ENCODE peak calls at places on chromosomes 11 and 22, in six cellular contexts. I is neuronal stem cell, O is IMR-90, S is H1, H is H9, W is trophoblast cell. U is an unnamed sample.

GRCh38 chr11:134950692-134951304 is 538.8 kb upstream of the B3GAT1 start:
- DNase-seq in I (no peak), O (peak), S (no peak), H (no peak), W (no peak), U (peak)

GRCh38 chr11:115500547-115501503 is 3.4 kb downstream of the CADM1 start:
- DNase-seq in I (peak), O (no peak), S (no peak), H (no peak), W (no peak), U (no peak)

GRCh38 chr11:117643606-117644300 is 153.3 kb downstream of the DSCAML1 start:
- DNase-seq in I (no peak), O (no peak), S (no peak), H (peak), W (no peak), U (no peak)

GRCh38 chr11:63663809-63664208 is 7.4 kb downstream of the ATL3 start:
- DNase-seq in I (no peak), O (peak), S (no peak), H (no peak), W (no peak), U (peak)

GRCh38 chr22:39647836-39648500 is 77.4 kb downstream of the CACNA1I start:
- DNase-seq in I (no peak), O (no peak), S (no peak), H (no peak), W (no peak), U (no peak)

GRCh38 chr11:30868495-30869130 is 282.5 kb upstream of the MPPED2 start:
- DNase-seq in I (no peak), O (no peak), S (no peak), H (no peak), W (no peak), U (no peak)

GRCh38 chr22:27752141-27752540 is 49.4 kb downstream of the MN1 start:
- DNase-seq in I (no peak), O (no peak), S (no peak), H (no peak), W (no peak), U (no peak)

GRCh38 chr11:68843703-68844312 is 2.1 kb upstream of the CPT1A start:
- DNase-seq in I (no peak), O (no peak), S (peak), H (peak), W (peak), U (peak)

GRCh38 chr11:59615637-59616395 is at the start of gene OSBP:
- DNase-seq in I (peak), O (peak), S (peak), H (peak), W (peak), U (peak)

GRCh38 chr11:102812188-102812587 is 14.2 kb upstream of the MMP1 start:
- DNase-seq in I (no peak), O (no peak), S (no peak), H (no peak), W (no peak), U (no peak)

GRCh38 chr22:29032014-29032475 is 29.6 kb downstream of the C22orf31 start:
- DNase-seq in I (no peak), O (no peak), S (no peak), H (no peak), W (no peak), U (no peak)

GRCh38 chr11:76577199-76577920 is 93.2 kb downstream of the LRRC32 start:
- DNase-seq in I (no peak), O (peak), S (no peak), H (no peak), W (peak), U (peak)

GRCh38 chr22:36839356-36840073 is 21.3 kb upstream of the NCF4 start:
- DNase-seq in I (no peak), O (peak), S (no peak), H (no peak), W (peak), U (no peak)

GRCh38 chr11:117892651-117893050 is 16.2 kb upstream of the FXYD6 start:
- DNase-seq in I (no peak), O (no peak), S (no peak), H (no peak), W (no peak), U (no peak)

GRCh38 chr11:47848636-47849155 is 546 bp upstream of the NUP160 start:
- DNase-seq in I (no peak), O (no peak), S (no peak), H (no peak), W (no peak), U (no peak)

GRCh38 chr11:47847537-47847891 is 636 bp downstream of the NUP160 start:
- DNase-seq in I (no peak), O (no peak), S (no peak), H (no peak), W (no peak), U (no peak)

GRCh38 chr11:47850337-47850736 is 2.2 kb upstream of the NUP160 start:
- DNase-seq in I (no peak), O (no peak), S (no peak), H (no peak), W (no peak), U (no peak)

GRCh38 chr11:47846998-47847397 is 1.2 kb downstream of the NUP160 start:
- DNase-seq in I (no peak), O (no peak), S (no peak), H (no peak), W (no peak), U (no peak)

DNA sequence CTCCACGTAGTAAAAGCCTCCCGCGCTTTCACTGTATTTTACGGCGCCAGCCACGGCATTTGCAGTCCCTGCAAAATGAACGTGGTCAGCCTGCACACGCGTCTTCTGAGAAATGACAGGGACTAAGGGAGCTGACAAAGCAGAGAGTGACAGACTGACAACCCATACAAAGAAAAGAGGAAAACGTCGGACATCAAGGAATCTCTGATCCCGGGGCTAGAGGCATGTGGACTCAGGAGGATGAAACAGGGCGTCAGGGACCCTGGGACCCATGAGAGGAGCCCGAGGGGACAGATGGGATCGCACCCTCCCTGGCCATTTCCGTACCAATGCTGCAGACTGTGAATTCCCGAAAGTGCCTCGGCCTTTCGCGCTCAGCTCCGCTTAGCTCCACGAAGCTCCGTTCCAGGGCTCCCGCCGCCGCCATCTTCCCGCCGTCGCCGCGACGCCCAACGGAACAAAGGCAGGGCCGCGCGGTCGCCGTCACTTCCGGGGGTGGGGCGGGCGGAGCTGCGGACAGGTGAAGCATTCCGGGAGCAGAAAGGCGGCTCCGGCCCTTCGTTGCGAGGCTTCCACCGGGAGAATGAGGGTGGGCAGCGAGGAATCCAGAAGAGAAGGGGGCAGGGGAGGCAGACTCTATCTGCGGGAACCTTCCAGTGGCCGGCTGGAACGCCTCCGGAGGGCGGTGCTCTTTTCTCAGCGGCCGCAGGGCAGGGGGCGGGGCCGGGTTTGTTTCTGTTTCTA is at the start of gene NUP160:
- DNase-seq in I (peak), O (peak), S (peak), H (peak), W (peak), U (peak)
- H4K8ac ChIP-seq in I (peak), O (peak), S (peak), H (no peak), W (peak), U (peak)

GRCh38 chr11:9211322-9211721 is 53.8 kb downstream of the DENND5A start:
- DNase-seq in I (no peak), O (no peak), S (no peak), H (no peak), W (no peak), U (no peak)
- H4K91ac ChIP-seq in I (no peak), O (no peak), S (no peak), H (no peak), W (peak), U (no peak)

GRCh38 chr11:95337175-95337957 is 106.4 kb upstream of the SESN3 start:
- DNase-seq in I (peak), O (peak), S (peak), H (peak), W (no peak), U (peak)
- H3K18ac ChIP-seq in I (peak), O (peak), S (peak), H (no peak), W (peak), U (peak)

GRCh38 chr11:108466405-108466804 is 924 bp downstream of the C11orf65 start:
- DNase-seq in I (no peak), O (no peak), S (no peak), H (no peak), W (no peak), U (no peak)

GRCh38 chr11:108472681-108473080 is 5.4 kb upstream of the C11orf65 start:
- DNase-seq in I (no peak), O (no peak), S (no peak), H (no peak), W (no peak), U (no peak)

GRCh38 chr11:108467091-108467823 is at the start of gene C11orf65:
- DNase-seq in I (peak), O (peak), S (peak), H (peak), W (peak), U (peak)
- H4K8ac ChIP-seq in I (no peak), O (peak), S (peak), H (no peak), W (peak), U (peak)

DNA sequence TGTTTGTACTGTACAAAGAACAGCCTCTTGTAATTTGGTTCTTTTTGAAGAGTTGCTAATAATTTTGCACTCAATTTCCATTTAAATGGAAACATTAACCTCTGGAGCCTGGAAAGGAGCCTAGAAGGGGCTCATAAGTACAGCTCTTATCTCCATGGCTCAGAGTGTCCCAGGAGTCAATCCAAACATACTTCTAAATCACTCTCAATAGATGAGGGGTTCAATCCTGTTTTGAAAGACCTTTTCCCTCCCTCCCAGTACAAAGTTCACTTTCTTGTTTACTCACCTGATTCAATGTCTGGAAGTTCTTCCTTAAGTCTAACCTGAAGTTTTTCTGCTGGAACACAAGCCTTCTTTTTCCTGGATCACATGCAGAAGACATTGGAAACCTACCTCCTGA is 273.0 kb upstream of the PLET1 start:
- DNase-seq in I (no peak), O (no peak), S (no peak), H (no peak), W (no peak), U (no peak)
- H4K91ac ChIP-seq in I (no peak), O (no peak), S (no peak), H (no peak), W (no peak), U (no peak)

GRCh38 chr22:24554316-24555159 is at the start of gene GUCD1:
- DNase-seq in I (no peak), O (peak), S (no peak), H (peak), W (peak), U (peak)

GRCh38 chr22:24559471-24559870 is 3.7 kb downstream of the SNRPD3 start:
- DNase-seq in I (no peak), O (no peak), S (no peak), H (no peak), W (no peak), U (no peak)

GRCh38 chr22:24553597-24554315 is 1.2 kb downstream of the GUCD1 start:
- DNase-seq in I (no peak), O (peak), S (no peak), H (no peak), W (no peak), U (peak)

GRCh38 chr22:24555160-24555495 is 190 bp upstream of the GUCD1 start:
- DNase-seq in I (peak), O (peak), S (peak), H (peak), W (peak), U (peak)

GRCh38 chr22:24555496-24556253 is at the start of gene SNRPD3:
- DNase-seq in I (peak), O (peak), S (peak), H (peak), W (peak), U (peak)
- H3K18ac ChIP-seq in I (peak), O (peak), S (peak), H (peak), W (peak), U (peak)

GRCh38 chr11:47512701-47513100 is 40.2 kb downstream of the CELF1 start:
- DNase-seq in I (no peak), O (no peak), S (no peak), H (no peak), W (no peak), U (peak)
- H4K8ac ChIP-seq in I (no peak), O (no peak), S (no peak), H (no peak), W (no peak), U (no peak)

GRCh38 chr11:57358991-57359390 is 20.8 kb downstream of the P2RX3 start:
- DNase-seq in I (no peak), O (no peak), S (no peak), H (no peak), W (no peak), U (no peak)
- H4K91ac ChIP-seq in I (no peak), O (no peak), S (no peak), H (no peak), W (no peak), U (no peak)

GRCh38 chr11:12585861-12586260 is 88.4 kb upstream of the TEAD1 start:
- DNase-seq in I (no peak), O (no peak), S (no peak), H (no peak), W (no peak), U (no peak)

GRCh38 chr11:12587333-12587997 is 86.8 kb upstream of the TEAD1 start:
- DNase-seq in I (no peak), O (peak), S (no peak), H (peak), W (peak), U (peak)

GRCh38 chr11:12592283-12592682 is 81.9 kb upstream of the TEAD1 start:
- DNase-seq in I (no peak), O (no peak), S (no peak), H (no peak), W (no peak), U (no peak)

GRCh38 chr11:12591706-12592105 is 82.5 kb upstream of the TEAD1 start:
- DNase-seq in I (no peak), O (no peak), S (no peak), H (no peak), W (no peak), U (no peak)
- H3K18ac ChIP-seq in I (no peak), O (no peak), S (no peak), H (no peak), W (no peak), U (no peak)